ENCODE peak calls at places on chromosome 18, in four cellular contexts. W is substantia nigra, F is renal cortical epithelial cell, I is epithelial cell of esophagus. E is an unnamed sample.

GRCh38 chr18:63071566-63072175 is 247.9 kb downstream of the BCL2 start:
- DNase-seq in I (peak), W (no peak), F (peak), E (peak)

GRCh38 chr18:31581498-31582197 is 10.0 kb upstream of the TTR start:
- DNase-seq in I (peak), W (no peak), F (peak), E (no peak)

GRCh38 chr18:30675905-30676620 is 366.5 kb downstream of the DSC3 start:
- DNase-seq in F (no peak), I (no peak), W (no peak), E (no peak)

GRCh38 chr18:79625195-79625923 is 54.2 kb upstream of the CTDP1 start:
- DNase-seq in F (no peak), W (no peak), I (peak), E (no peak)

GRCh38 chr18:63317982-63318881 is 1.3 kb downstream of the BCL2 start:
- DNase-seq in I (peak), W (peak), F (peak), E (peak)

GRCh38 chr18:78192044-78192443 is 787.6 kb upstream of the SALL3 start:
- DNase-seq in W (peak), I (peak), F (no peak), E (peak)

GRCh38 chr18:3184275-3184963 is 35.3 kb downstream of the MYOM1 start:
- DNase-seq in F (no peak), W (no peak), I (no peak), E (no peak)

GRCh38 chr18:77654302-77654701 is 404.7 kb downstream of the GALR1 start:
- DNase-seq in I (no peak), W (no peak), F (no peak), E (no peak)

GRCh38 chr18:36903215-36903928 is 74.4 kb downstream of the KIAA1328 start:
- DNase-seq in I (no peak), W (no peak), F (peak), E (no peak)

GRCh38 chr18:3261393-3262233 is at the start of gene MYL12B:
- DNase-seq in W (peak), I (peak), F (peak), E (peak)

GRCh38 chr18:48675330-48675761 is 136.5 kb downstream of the CTIF start:
- DNase-seq in I (peak), W (peak), F (peak), E (peak)

GRCh38 chr18:54807303-54807702 is 21.0 kb upstream of the RAB27B start:
- DNase-seq in F (no peak), W (no peak), I (peak), E (no peak)

GRCh38 chr18:39198376-39198775 is 1632.8 kb upstream of the CELF4 start:
- DNase-seq in W (no peak), F (peak), I (peak), E (peak)

GRCh38 chr18:46868171-46868921 is 49.0 kb downstream of the PIAS2 start:
- DNase-seq in I (peak), W (no peak), F (no peak), E (no peak)

GRCh38 chr18:58252166-58252565 is 208.1 kb downstream of the NEDD4L start:
- DNase-seq in I (no peak), W (no peak), F (no peak), E (no peak)

GRCh38 chr18:70289351-70290330 is 796 bp downstream of the SOCS6 start:
- DNase-seq in I (peak), W (no peak), F (no peak), E (peak)

GRCh38 chr18:26286008-26286407 is 59.8 kb downstream of the TAF4B start:
- DNase-seq in I (peak), W (no peak), F (no peak), E (no peak)

E was measured in Caki2.